ENCODE peak calls at places on chromosome 10, in four cellular contexts. D is GM12864, R is tibial artery, M is OCI-LY7. E is an unnamed sample.

GRCh38 chr10:58647770-58648169 is 135.1 kb downstream of the BICC1 start:
- DNase-seq in R (no peak), D (no peak), M (no peak), E (no peak)

GRCh38 chr10:17435187-17435586 is 19.2 kb downstream of the ST8SIA6 start:
- DNase-seq in R (no peak), M (no peak), D (no peak), E (no peak)

GRCh38 chr10:102113956-102114857 is 6.0 kb downstream of the LDB1 start:
- DNase-seq in R (no peak), D (no peak), M (no peak), E (no peak)

GRCh38 chr10:88092265-88092664 is 228.8 kb downstream of the PTEN start:
- DNase-seq in R (no peak), D (no peak), M (no peak), E (no peak)

GRCh38 chr10:100501423-100501822 is 18.2 kb downstream of the SEC31B start:
- DNase-seq in D (no peak), R (no peak), M (no peak), E (no peak)

GRCh38 chr10:132163278-132163765 is 23.4 kb upstream of the DPYSL4 start:
- DNase-seq in D (no peak), R (no peak), M (peak), E (peak)

GRCh38 chr10:22433875-22434274 is 88.6 kb downstream of the SPAG6 start:
- DNase-seq in D (no peak), R (no peak), M (no peak), E (no peak)

GRCh38 chr10:98293550-98294269 is 25.7 kb upstream of the LOXL4 start:
- DNase-seq in D (no peak), R (no peak), M (no peak), E (no peak)

GRCh38 chr10:35533565-35533964 is 71.6 kb upstream of the GJD4 start:
- DNase-seq in M (no peak), D (no peak), R (no peak), E (no peak)

GRCh38 chr10:99977916-99978315 is 31.8 kb downstream of the DNMBP start:
- DNase-seq in D (no peak), M (no peak), R (no peak), E (no peak)

GRCh38 chr10:102418612-102419560 is at the start of gene PSD:
- DNase-seq in R (no peak), D (no peak), M (no peak), E (no peak)

GRCh38 chr10:95133016-95133752 is 60.9 kb upstream of the ACSM6 start:
- DNase-seq in M (peak), R (peak), D (peak), E (peak)

GRCh38 chr10:42951486-42952251 is 125.2 kb upstream of the RET start:
- DNase-seq in M (no peak), D (no peak), R (peak), E (no peak)

GRCh38 chr10:44205072-44205471 is 179.8 kb downstream of the CXCL12 start:
- DNase-seq in R (no peak), D (no peak), M (no peak), E (no peak)

GRCh38 chr10:6128591-6129383 is 40.0 kb downstream of the RBM17 start:
- DNase-seq in R (peak), D (no peak), M (no peak), E (no peak)

GRCh38 chr10:36253731-36254130 is 611.6 kb upstream of the FZD8 start:
- DNase-seq in R (no peak), D (no peak), M (no peak), E (no peak)

GRCh38 chr10:7593068-7593467 is 73.7 kb downstream of the ITIH5 start:
- DNase-seq in M (no peak), R (peak), D (no peak), E (no peak)

GRCh38 chr10:93417264-93417663 is 64.9 kb downstream of the MYOF start:
- DNase-seq in R (no peak), D (no peak), M (no peak), E (no peak)

GRCh38 chr10:63553031-63553430 is 31.8 kb downstream of the REEP3 start:
- DNase-seq in R (no peak), D (no peak), M (no peak), E (no peak)

GRCh38 chr10:43145313-43145712 is 7.1 kb downstream of the CSGALNACT2 start:
- DNase-seq in M (peak), R (no peak), D (no peak), E (no peak)

GRCh38 chr10:28761084-28761875 is 84.0 kb downstream of the BAMBI start:
- DNase-seq in M (no peak), R (no peak), D (no peak), E (no peak)

GRCh38 chr10:43376828-43377227 is 5.4 kb downstream of the FXYD4 start:
- DNase-seq in M (peak), D (no peak), R (no peak), E (no peak)

GRCh38 chr10:131862548-131862947 is 38.3 kb upstream of the PPP2R2D start:
- DNase-seq in D (no peak), M (no peak), R (no peak), E (no peak)

GRCh38 chr10:69643779-69644657 is 14.0 kb downstream of the FAM241B start:
- DNase-seq in D (no peak), R (no peak), M (no peak), E (no peak)

GRCh38 chr10:84196083-84196482 is 1.7 kb downstream of the CDHR1 start:
- DNase-seq in M (no peak), D (no peak), R (no peak), E (no peak)

GRCh38 chr10:99631496-99631895 is 11.3 kb upstream of the SLC25A28 start:
- DNase-seq in R (no peak), M (no peak), D (no peak), E (no peak)

GRCh38 chr10:29470355-29470705 is 164.4 kb downstream of the SVIL start:
- DNase-seq in R (peak), D (no peak), M (peak), E (no peak)

GRCh38 chr10:17787087-17787942 is 21.8 kb upstream of the MRC1 start:
- DNase-seq in D (no peak), R (no peak), M (no peak), E (no peak)

GRCh38 chr10:20659225-20659624 is 237.9 kb downstream of the NEBL start:
- DNase-seq in R (no peak), D (no peak), M (no peak), E (no peak)

GRCh38 chr10:91061608-91062007 is 140.7 kb upstream of the ANKRD1 start:
- DNase-seq in R (no peak), D (no peak), M (no peak), E (no peak)

GRCh38 chr10:23408330-23408976 is 30.4 kb upstream of the OTUD1 start:
- DNase-seq in R (no peak), D (no peak), M (no peak), E (no peak)

GRCh38 chr10:1420663-1421362 is 316.5 kb downstream of the ADARB2 start:
- DNase-seq in M (peak), R (no peak), D (peak), E (peak)
- TF ChIP-seq CTCF in M (peak), R (no peak), D (peak), E (peak)

GRCh38 chr10:86113501-86113900 is 253.1 kb downstream of the GRID1 start:
- DNase-seq in M (no peak), R (no peak), D (no peak), E (no peak)
- TF ChIP-seq CTCF in M (no peak), R (no peak), D (no peak), E (no peak)

DNA sequence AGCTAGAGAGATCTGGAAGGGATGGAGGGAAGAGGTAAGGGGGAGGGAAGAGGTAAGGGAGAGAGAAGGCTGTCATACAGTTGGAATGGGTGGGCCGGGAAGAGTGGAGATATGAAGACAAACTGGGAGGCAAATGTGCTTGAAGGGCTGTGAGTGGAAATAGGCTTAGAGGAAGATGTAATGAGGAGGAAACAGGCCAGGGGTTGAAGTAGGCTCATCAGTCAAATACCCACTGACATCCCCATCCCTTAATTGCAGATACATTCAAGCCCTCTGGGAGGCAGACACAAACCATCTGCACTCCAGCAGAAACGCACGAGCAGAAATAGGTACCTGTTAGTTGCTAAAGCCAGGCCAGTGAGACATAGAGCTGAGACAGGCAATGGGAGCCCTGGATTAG is 2.1 kb downstream of the SYNPO2L start:
- DNase-seq in M (peak), D (no peak), R (no peak), E (peak)
- TF ChIP-seq CTCF in M (peak), D (peak), R (no peak), E (peak)

DNA sequence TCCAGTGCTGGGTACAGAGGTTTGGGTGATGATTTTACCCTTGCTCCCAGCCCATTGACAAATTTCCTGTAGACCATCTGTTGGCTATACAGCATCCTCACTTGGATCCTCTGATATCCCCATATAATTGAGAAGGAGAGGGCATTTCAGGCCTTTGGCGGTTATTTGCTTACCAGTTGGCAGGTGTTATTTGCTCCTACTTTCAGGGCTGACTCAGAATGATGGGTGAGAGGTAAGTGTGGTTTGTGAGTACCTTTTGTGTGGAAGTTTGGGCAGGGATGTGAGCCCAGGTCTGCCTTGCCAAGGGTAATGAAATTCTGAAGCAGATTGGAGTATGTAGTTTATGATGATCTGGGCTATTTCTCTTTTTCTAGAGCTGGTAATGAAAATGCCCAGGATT is 93.6 kb downstream of the LRMDA start:
- DNase-seq in M (no peak), R (no peak), D (no peak), E (no peak)
- TF ChIP-seq CTCF in M (no peak), R (no peak), D (no peak), E (no peak)

GRCh38 chr10:54133201-54133600 is 667.8 kb downstream of the PCDH15 start:
- DNase-seq in R (no peak), M (no peak), D (no peak), E (no peak)
- TF ChIP-seq CTCF in R (no peak), M (peak), D (peak), E (no peak)

DNA sequence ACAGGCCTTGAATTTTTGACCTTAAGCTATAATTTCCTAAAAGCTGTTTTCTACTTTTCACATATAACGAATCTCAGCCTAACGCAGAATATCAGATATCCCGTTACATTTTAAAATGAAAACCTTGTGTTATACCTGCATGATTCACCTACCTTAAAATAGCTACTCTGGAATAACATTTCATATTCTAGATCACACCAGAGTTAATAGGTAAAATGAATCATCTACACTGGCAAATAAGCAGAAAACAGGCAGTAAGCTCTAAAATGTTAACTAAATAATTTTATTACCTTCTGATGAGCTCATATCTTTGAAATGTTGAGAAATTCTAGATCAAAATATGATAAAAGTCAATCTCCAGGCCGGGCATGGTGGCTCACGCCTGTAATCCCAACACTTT is 71.4 kb downstream of the CPEB3 start:
- DNase-seq in R (no peak), M (no peak), D (no peak), E (no peak)
- TF ChIP-seq CTCF in R (no peak), M (no peak), D (no peak), E (no peak)

GRCh38 chr10:125160856-125161569 is 650 bp upstream of the CTBP2 start:
- DNase-seq in R (peak), M (no peak), D (no peak), E (peak)
- TF ChIP-seq CTCF in R (peak), M (no peak), D (no peak), E (no peak)

GRCh38 chr10:119209736-119210355 is 2.5 kb downstream of the GRK5 start:
- DNase-seq in R (no peak), D (no peak), M (no peak), E (no peak)
- TF ChIP-seq CTCF in R (no peak), D (no peak), M (peak), E (no peak)

GRCh38 chr10:11282661-11283060 is 265.0 kb downstream of the CELF2 start:
- DNase-seq in M (no peak), R (no peak), D (no peak), E (no peak)

GRCh38 chr10:11286261-11286989 is 268.8 kb downstream of the CELF2 start:
- DNase-seq in R (no peak), D (peak), M (no peak), E (peak)

GRCh38 chr10:11284291-11285085 is 266.8 kb downstream of the CELF2 start:
- DNase-seq in M (no peak), R (no peak), D (no peak), E (no peak)

GRCh38 chr10:11282156-11282555 is 264.5 kb downstream of the CELF2 start:
- DNase-seq in D (no peak), R (no peak), M (no peak), E (no peak)

DNA sequence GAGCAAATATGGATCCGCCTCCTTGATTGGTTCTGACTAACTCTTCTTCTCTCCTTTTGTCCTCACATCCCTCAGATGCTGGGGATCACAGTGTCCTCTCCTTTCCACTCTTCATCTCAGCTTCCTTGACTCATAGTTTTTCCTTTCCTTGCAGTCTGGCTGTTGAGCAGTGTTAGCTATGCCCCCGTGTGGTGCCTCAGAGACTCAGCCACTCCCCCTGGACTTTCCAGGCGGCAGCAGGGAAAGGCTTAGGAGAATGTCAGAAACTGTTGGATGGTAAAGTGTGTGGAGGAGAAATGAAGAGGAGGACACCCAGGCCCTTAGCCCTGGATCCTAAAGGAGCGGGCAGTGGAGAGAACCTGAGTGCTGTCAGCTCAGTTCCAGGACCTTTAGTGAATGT is 267.5 kb downstream of the CELF2 start:
- DNase-seq in M (no peak), D (no peak), R (no peak), E (no peak)
- TF ChIP-seq CTCF in M (no peak), D (no peak), R (no peak), E (no peak)

GRCh38 chr10:51368943-51369342 is 294.7 kb downstream of the PRKG1 start:
- DNase-seq in M (no peak), D (no peak), R (no peak), E (no peak)
- TF ChIP-seq CTCF in M (peak), D (peak), R (no peak), E (no peak)

E was measured in GM20000.